ENCODE peak calls at places on chromosomes 16 and 17, in eight cellular contexts. N, W, E, L, M, T, D and H are unnamed samples.

GRCh38 chr17:78349831-78350631 is 9.8 kb downstream of the SOCS3 start:
- DNase-seq in N (no peak), W (no peak), E (no peak), L (no peak), M (no peak), T (no peak), D (no peak), H (no peak)

GRCh38 chr16:66618588-66618987 is 14.1 kb downstream of the CMTM3 start:
- DNase-seq in N (no peak), W (no peak), E (no peak), L (no peak), M (no peak), T (no peak), D (no peak), H (peak; percentile 40)

GRCh38 chr17:32523827-32524552 is 37.2 kb downstream of the CDK5R1 start:
- DNase-seq in N (no peak), W (peak; percentile 4), E (no peak), L (no peak), M (no peak), T (peak; percentile 24), D (no peak), H (no peak)

GRCh38 chr16:17887963-17888362 is 417.2 kb upstream of the XYLT1 start:
- DNase-seq in N (no peak), W (no peak), E (no peak), L (no peak), M (no peak), T (no peak), D (no peak), H (no peak)

GRCh38 chr16:4763791-4764190 is 3.2 kb downstream of the ZNF500 start:
- DNase-seq in N (no peak), W (no peak), E (no peak), L (no peak), M (no peak), T (no peak), D (no peak), H (no peak)

GRCh38 chr17:13541032-13541480 is 60.7 kb downstream of the HS3ST3A1 start:
- DNase-seq in N (peak; percentile 6), W (no peak), E (no peak), L (no peak), M (no peak), T (no peak), D (no peak), H (no peak)

GRCh38 chr17:77863814-77864161 is 94.7 kb upstream of the TNRC6C start:
- DNase-seq in N (no peak), W (no peak), E (peak; percentile 71), L (peak; percentile 36), M (no peak), T (no peak), D (peak; percentile 56), H (no peak)

GRCh38 chr17:29732613-29733012 is 109.9 kb upstream of the CORO6 start:
- DNase-seq in N (no peak), W (no peak), E (no peak), L (no peak), M (no peak), T (no peak), D (no peak), H (no peak)

GRCh38 chr17:82237746-82238561 is 9.1 kb downstream of the SLC16A3 start:
- DNase-seq in N (no peak), W (peak; percentile 67), E (no peak), L (peak; percentile 52), M (no peak), T (peak; percentile 77), D (no peak), H (no peak)

GRCh38 chr16:12833939-12834338 is 30.3 kb upstream of the CPPED1 start:
- DNase-seq in N (peak; percentile 54), W (no peak), E (peak; percentile 11), L (no peak), M (no peak), T (no peak), D (no peak), H (no peak)

GRCh38 chr17:72719582-72720493 is 372.6 kb downstream of the SLC39A11 start:
- DNase-seq in N (no peak), W (no peak), E (no peak), L (no peak), M (no peak), T (no peak), D (peak; percentile 24), H (no peak)

GRCh38 chr17:40912506-40913220 is 24.8 kb downstream of the KRT23 start:
- DNase-seq in N (no peak), W (no peak), E (no peak), L (no peak), M (no peak), T (no peak), D (no peak), H (no peak)

GRCh38 chr16:31780342-31780741 is 93.3 kb upstream of the ZNF267 start:
- DNase-seq in N (no peak), W (no peak), E (no peak), L (no peak), M (no peak), T (no peak), D (no peak), H (no peak)

GRCh38 chr16:27347930-27348685 is 34.3 kb downstream of the IL4R start:
- DNase-seq in N (no peak), W (no peak), E (peak; percentile 73), L (no peak), M (no peak), T (no peak), D (no peak), H (no peak)

GRCh38 chr17:9371019-9371418 is 204.6 kb downstream of the STX8 start:
- DNase-seq in N (peak; percentile 48), W (no peak), E (no peak), L (no peak), M (no peak), T (no peak), D (no peak), H (no peak)

GRCh38 chr17:77770331-77771105 is 188.0 kb upstream of the TNRC6C start:
- DNase-seq in N (no peak), W (no peak), E (no peak), L (no peak), M (no peak), T (no peak), D (no peak), H (no peak)

GRCh38 chr17:32901743-32902142 is 24.8 kb upstream of the MYO1D start:
- DNase-seq in N (no peak), W (no peak), E (no peak), L (no peak), M (no peak), T (no peak), D (no peak), H (no peak)

GRCh38 chr16:82587289-82587688 is 39.5 kb upstream of the CDH13 start:
- DNase-seq in N (no peak), W (no peak), E (no peak), L (no peak), M (no peak), T (no peak), D (no peak), H (no peak)

GRCh38 chr17:68389041-68389440 is 68.3 kb downstream of the WIPI1 start:
- DNase-seq in N (no peak), W (peak; percentile 57), E (no peak), L (no peak), M (no peak), T (peak; percentile 32), D (no peak), H (no peak)

DNA sequence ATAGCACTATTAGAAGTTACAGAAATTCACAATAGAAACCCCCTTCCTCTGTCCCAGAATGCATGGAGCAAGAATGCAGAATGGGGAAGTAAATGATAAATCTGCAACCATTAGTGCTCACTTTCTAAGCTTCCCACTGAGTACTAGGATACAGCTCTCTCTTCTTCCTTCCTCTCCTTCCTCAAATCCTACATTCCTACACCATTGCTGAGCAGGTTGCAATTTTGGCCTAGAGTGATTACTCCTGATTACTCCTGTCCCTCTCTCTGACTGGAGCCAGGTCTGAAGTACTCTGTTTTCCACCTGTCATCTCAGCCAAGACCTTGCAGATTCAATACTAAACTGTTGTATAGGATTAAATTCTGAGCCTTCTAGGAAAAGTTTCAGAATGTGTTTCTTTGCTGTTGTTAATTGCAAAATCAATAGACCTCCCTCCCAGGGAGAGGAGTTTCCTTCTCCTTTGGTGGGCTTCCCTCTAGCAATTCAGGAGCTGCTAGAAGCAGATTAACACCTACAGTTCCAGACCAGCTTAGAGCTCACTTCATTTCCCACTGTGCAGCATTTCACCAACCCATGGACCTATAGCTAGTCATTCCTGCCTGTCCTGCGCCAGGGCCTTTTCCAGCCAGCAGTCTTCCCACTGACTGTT is 165.4 kb upstream of the TBX2 start:
- DNase-seq in N (no peak), W (no peak), E (no peak), L (no peak), M (no peak), T (no peak), D (no peak), H (no peak)
- H3K4me1 ChIP-seq in N (peaks cover 11% of the 10 kb centered on the region), W (no peaks in the 10 kb centered on the region), E (peaks cover 7% of the 10 kb centered on the region), L (no peaks in the 10 kb centered on the region), M (peaks cover 28% of the 10 kb centered on the region), T (peaks cover 14% of the 10 kb centered on the region), D (no peaks in the 10 kb centered on the region), H (no peaks in the 10 kb centered on the region)

GRCh38 chr17:34998205-34998604 is 17.9 kb downstream of the LIG3 start:
- DNase-seq in N (peak; percentile 95), W (peak; percentile 89), E (peak; percentile 70), L (no peak), M (peak; percentile 70), T (peak; percentile 83), D (peak; percentile 80), H (peak; percentile 28)
- TF ChIP-seq EP300 in N (no peak), W (no peak), E (no peak), L (no peak), M (no peak), T (no peak), D (no peak), H (no peak)

DNA sequence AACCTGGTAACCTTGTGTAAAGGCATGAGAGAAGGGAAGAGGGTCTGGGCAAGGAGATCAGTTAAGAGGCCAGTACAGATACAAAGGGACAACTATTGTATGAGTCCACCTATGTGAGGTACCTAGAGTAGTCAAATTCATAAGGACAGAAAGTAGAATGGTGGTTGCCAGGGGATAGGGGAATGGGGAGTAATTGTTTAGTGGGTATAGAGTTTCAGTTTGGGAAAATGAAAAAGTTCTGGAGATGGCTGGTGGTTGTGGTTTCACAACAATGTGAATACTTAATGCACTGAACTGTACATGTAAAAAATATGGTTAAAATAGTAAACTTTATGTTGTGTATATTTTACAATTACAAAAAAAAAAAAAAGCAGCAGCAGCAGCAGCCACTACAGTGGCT is 49.4 kb downstream of the SNTB2 start:
- DNase-seq in N (no peak), W (no peak), E (no peak), L (no peak), M (no peak), T (no peak), D (no peak), H (no peak)
- H3K4me1 ChIP-seq in N (no peaks in the 10 kb centered on the region), W (peaks cover 20% of the 10 kb centered on the region), E (no peaks in the 10 kb centered on the region), L (peaks cover 25% of the 10 kb centered on the region), M (peaks cover 78% of the 10 kb centered on the region), T (peaks cover 16% of the 10 kb centered on the region), D (no peaks in the 10 kb centered on the region), H (no peaks in the 10 kb centered on the region)

DNA sequence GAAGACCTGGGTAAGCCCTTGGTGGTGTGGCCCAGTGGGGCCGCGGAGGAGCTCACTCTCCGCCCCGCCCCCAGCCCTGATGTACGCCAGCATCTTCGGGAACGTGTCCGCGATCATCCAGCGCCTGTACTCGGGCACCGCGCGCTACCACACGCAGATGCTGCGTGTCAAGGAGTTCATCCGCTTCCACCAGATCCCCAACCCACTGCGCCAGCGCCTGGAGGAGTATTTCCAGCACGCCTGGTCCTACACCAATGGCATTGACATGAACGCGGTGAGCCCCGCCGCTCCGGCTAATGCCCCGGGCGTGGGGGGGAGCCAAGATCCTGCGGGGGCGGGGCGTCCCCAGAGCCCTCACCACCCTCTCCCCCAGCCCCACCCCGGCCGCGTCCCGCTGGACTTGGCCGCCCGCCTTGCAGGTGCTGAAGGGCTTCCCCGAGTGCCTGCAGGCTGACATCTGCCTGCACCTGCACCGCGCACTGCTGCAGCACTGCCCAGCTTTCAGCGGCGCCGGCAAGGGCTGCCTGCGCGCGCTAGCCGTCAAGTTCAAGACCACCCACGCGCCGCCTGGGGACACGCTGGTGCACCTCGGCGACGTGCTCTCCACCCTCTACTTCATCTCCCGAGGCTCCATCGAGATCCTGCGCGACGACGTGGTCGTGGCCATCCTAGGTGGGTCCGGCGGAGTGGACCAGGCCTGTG is 12.1 kb upstream of the DCAF7 start:
- DNase-seq in N (no peak), W (peak; percentile 61), E (peak; percentile 76), L (no peak), M (no peak), T (peak; percentile 76), D (no peak), H (no peak)
- TF ChIP-seq EP300 in N (no peak), W (no peak), E (no peak), L (no peak), M (no peak), T (no peak), D (no peak), H (no peak)